ENCODE peak calls at places on chromosomes 6 and 20, in six cellular contexts. X, C, H, S, T and N are unnamed samples.
A peak's percentile ranks its signal among the peaks of the same experiment; 100 is the strongest.

GRCh38 chr6:16270178-16270794 is 31.9 kb downstream of the GMPR start:
- DNase-seq in X (no peak), C (no peak), H (no peak), S (no peak), T (no peak), N (no peak)

GRCh38 chr20:29443819-29444218 is 1813.6 kb upstream of the DEFB115 start:
- DNase-seq in X (no peak), C (no peak), H (no peak), S (no peak), T (no peak), N (no peak)

GRCh38 chr6:158868122-158868480 is 48.9 kb upstream of the EZR start:
- DNase-seq in X (no peak), C (no peak), H (no peak), S (no peak), T (no peak), N (no peak)

GRCh38 chr6:135657207-135657606 is 159.7 kb upstream of the AHI1 start:
- DNase-seq in X (no peak), C (no peak), H (no peak), S (no peak), T (no peak), N (no peak)

GRCh38 chr6:37554480-37554819 is 54.8 kb upstream of the CCDC167 start:
- DNase-seq in X (no peak), C (no peak), H (no peak), S (no peak), T (no peak), N (no peak)

GRCh38 chr20:33401922-33402369 is 627 bp upstream of the CDK5RAP1 start:
- DNase-seq in X (no peak), C (no peak), H (no peak), S (no peak), T (no peak), N (no peak)

GRCh38 chr20:62368629-62369507 is 1.8 kb upstream of the LAMA5 start:
- DNase-seq in X (peak; percentile 54), C (no peak), H (peak; percentile 70), S (no peak), T (no peak), N (no peak)

GRCh38 chr6:158437571-158437970 is 122.3 kb upstream of the TMEM181 start:
- DNase-seq in X (no peak), C (no peak), H (no peak), S (no peak), T (no peak), N (no peak)

GRCh38 chr6:16562498-16562897 is 198.8 kb downstream of the ATXN1 start:
- DNase-seq in X (no peak), C (no peak), H (no peak), S (no peak), T (no peak), N (no peak)

GRCh38 chr6:3227363-3228045 is at the start of gene TUBB2B:
- DNase-seq in X (no peak), C (no peak), H (peak; percentile 43), S (no peak), T (no peak), N (no peak)

GRCh38 chr6:170035104-170035503 is 255.8 kb downstream of the DLL1 start:
- DNase-seq in X (no peak), C (no peak), H (no peak), S (no peak), T (no peak), N (no peak)

GRCh38 chr6:127515794-127516675 is 3.1 kb downstream of the MTCL3 start:
- DNase-seq in X (peak; percentile 36), C (no peak), H (peak; percentile 64), S (no peak), T (no peak), N (peak; percentile 61)

GRCh38 chr6:71457883-71458282 is 169.3 kb downstream of the OGFRL1 start:
- DNase-seq in X (no peak), C (no peak), H (no peak), S (no peak), T (no peak), N (no peak)

GRCh38 chr6:142323377-142323776 is 21.6 kb downstream of the ADGRG6 start:
- DNase-seq in X (no peak), C (no peak), H (no peak), S (no peak), T (no peak), N (no peak)

GRCh38 chr6:139482184-139482751 is 107.8 kb upstream of the CITED2 start:
- DNase-seq in X (no peak), C (no peak), H (no peak), S (no peak), T (no peak), N (no peak)

GRCh38 chr6:149446791-149447376 is 37.9 kb downstream of the ZC3H12D start:
- DNase-seq in X (no peak), C (no peak), H (no peak), S (no peak), T (no peak), N (no peak)

GRCh38 chr20:435558-435957 is 26.8 kb downstream of the TBC1D20 start:
- DNase-seq in X (no peak), C (no peak), H (no peak), S (no peak), T (no peak), N (no peak)

GRCh38 chr20:23235173-23236027 is 115.2 kb upstream of the NXT1 start:
- DNase-seq in X (no peak), C (no peak), H (peak; percentile 82), S (no peak), T (no peak), N (no peak)

GRCh38 chr20:40689943-40690835 is 1.2 kb upstream of the MAFB start:
- DNase-seq in X (peak; percentile 93), C (no peak), H (peak; percentile 95), S (peak; percentile 93), T (peak; percentile 88), N (peak; percentile 91)

GRCh38 chr6:42727084-42727601 is 4.7 kb upstream of the PRPH2 start:
- DNase-seq in X (no peak), C (no peak), H (peak; percentile 52), S (no peak), T (peak; percentile 33), N (peak; percentile 56)

GRCh38 chr6:51472745-51473483 is 614.5 kb downstream of the PKHD1 start:
- DNase-seq in X (no peak), C (no peak), H (no peak), S (no peak), T (no peak), N (no peak)

GRCh38 chr6:85418059-85418458 is 31.8 kb upstream of the NT5E start:
- DNase-seq in X (no peak), C (no peak), H (no peak), S (no peak), T (no peak), N (no peak)

GRCh38 chr6:11213305-11214106 is 19.0 kb downstream of the NEDD9 start:
- DNase-seq in X (no peak), C (no peak), H (no peak), S (no peak), T (peak; percentile 38), N (no peak)

GRCh38 chr6:132279592-132280139 is 121.6 kb downstream of the MOXD1 start:
- DNase-seq in X (peak; percentile 72), C (no peak), H (peak; percentile 69), S (peak; percentile 66), T (peak; percentile 35), N (peak; percentile 66)

GRCh38 chr6:118722820-118723526 is 71.6 kb upstream of the CEP85L start:
- DNase-seq in X (no peak), C (no peak), H (no peak), S (no peak), T (no peak), N (no peak)

GRCh38 chr20:32358883-32359632 is 927 bp downstream of the ASXL1 start:
- DNase-seq in X (peak; percentile 75), C (peak; percentile 31), H (peak; percentile 84), S (peak; percentile 89), T (peak; percentile 67), N (peak; percentile 91)
- TF ChIP-seq POLR2A in X (no peak), C (peak; percentile 36), H (no peak), S (peak; percentile 42), T (no peak), N (no peak)

DNA sequence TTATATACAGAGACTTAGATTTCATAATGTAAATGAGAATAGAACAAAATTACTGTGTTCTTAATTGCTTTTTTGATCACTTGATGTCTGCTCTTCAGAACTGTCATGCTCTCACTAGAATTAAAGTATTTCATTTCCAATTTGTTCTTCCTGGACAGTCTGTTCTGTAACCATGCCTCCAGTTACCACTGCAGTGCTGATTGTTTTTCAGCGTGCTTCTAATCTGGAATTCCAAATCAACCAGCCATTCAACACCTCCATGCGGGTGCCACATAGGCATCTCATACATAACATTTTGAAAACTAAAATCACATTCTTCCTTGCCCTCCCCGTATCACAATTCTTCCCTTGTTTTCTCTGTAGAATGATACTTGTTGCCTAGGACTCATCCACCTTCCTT is 132.8 kb downstream of the QKI start:
- DNase-seq in X (no peak), C (no peak), H (no peak), S (no peak), T (no peak), N (no peak)
- H3K27ac ChIP-seq in X (no peak overlapping the region), C (no peak overlapping the region), H (peak overlapping the region; percentile 46), S (no peak overlapping the region), T (no peak overlapping the region), N (no peak overlapping the region)

DNA sequence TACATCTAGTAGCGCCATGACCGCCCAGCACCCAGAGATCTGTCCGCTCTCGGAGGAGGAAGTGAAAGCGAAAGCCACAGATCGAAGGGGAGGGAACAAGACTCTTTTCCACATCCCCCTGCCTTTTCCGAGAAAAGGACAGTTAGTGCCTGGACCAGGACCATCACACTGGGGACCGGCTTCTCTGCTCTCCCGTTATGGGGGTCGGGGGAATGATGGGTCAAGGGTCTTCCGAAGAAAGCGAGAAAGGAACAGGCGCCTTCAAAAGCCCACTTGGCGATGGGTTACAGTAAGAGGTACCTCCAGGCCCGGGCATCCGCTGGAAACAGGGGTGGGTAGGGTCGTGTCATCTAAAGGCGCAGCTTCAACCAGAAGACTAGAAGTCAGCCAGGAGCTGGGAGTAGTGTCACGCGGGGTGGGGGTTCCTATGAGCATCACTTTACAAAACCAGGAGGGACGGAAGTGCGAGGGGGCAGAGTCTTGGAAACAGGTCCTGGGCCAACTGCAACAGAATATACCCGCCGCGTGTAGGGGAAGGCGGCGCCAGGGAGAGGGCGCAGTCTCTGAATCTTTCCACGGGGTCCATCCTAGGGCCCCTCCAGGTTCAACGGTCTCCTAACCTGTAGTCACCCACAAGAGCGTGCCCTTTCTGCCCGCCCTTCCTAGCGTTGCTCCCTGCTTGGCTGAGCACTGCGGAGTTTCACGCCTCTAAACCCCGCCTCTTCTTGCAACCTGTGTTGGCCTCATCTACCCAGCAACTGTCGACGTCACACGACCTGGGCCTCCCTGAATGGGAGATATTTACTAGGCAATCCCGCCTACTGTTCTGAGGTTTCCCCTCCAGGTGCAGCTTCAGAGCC is at the start of gene PSMB8:
- DNase-seq in X (peak; percentile 98), C (peak; percentile 87), H (peak; percentile 97), S (peak; percentile 98), T (peak; percentile 98), N (peak; percentile 100)
- TF ChIP-seq POLR2A in X (no peak), C (peak; percentile 97), H (no peak), S (peak; percentile 71), T (peak; percentile 93), N (peak; percentile 98)

DNA sequence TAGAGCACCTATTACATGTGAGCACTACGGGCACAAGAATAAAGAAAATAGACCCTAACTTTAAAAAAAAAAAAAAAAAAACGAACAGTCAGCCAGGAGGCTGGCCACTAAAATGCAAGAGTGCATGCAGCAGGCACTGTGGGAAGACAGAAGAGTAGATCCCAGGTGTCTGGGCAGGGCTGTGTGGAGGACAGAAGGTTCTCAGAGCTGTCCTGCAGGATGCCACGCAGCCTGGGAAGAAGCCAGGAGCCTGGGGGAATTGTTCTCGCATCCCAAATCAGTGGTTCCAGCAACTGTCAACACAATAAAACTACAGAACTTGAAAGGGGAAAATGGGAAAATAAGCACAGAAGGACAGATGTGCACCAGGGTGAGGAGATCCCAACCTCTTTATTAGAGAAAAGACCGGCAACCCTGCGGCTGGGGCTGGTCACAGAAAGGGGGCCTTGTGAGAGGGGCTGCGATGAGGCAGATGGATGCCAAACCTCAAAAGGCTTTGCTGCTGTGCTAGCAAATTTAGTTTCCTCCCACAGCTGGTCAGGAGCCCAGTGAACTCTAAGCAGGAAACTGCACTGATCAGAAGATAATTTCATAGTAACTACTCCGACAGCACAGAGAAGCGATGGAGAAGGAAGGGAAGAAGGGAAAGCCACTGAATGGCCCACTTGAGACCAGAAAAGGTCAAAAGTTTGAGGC is 30.9 kb downstream of the MAP3K5 start:
- DNase-seq in X (no peak), C (no peak), H (peak; percentile 47), S (no peak), T (peak; percentile 72), N (no peak)
- H3K27ac ChIP-seq in X (peak overlapping the region; percentile 54), C (peak overlapping the region; percentile 70), H (peak overlapping the region; percentile 84), S (peak overlapping the region; percentile 19), T (peak overlapping the region; percentile 80), N (peak overlapping the region; percentile 32)